ENCODE peak calls at places on chromosomes 5 and 9, in nine cellular contexts. K is HCT116, B is A549, M is esophagus squamous epithelium, A is endodermal cell, N is H9, G is left lung, F is BJ, E is ascending aorta. T is an unnamed sample.

GRCh38 chr5:167036585-167036984 is 1254.9 kb upstream of the WWC1 start:
- DNase-seq in A (no peak), M (no peak), F (no peak), N (no peak), G (no peak), E (no peak), B (no peak), K (no peak), T (no peak)

GRCh38 chr9:15246243-15246642 is 60.8 kb downstream of the TTC39B start:
- DNase-seq in N (no peak), E (no peak), G (no peak), B (no peak), F (no peak), K (no peak), M (no peak), A (no peak), T (no peak)

GRCh38 chr5:146331257-146331822 is 7.3 kb upstream of the POU4F3 start:
- DNase-seq in A (peak), G (no peak), M (no peak), N (peak), F (no peak), E (no peak), B (no peak), K (no peak), T (no peak)

GRCh38 chr5:89246252-89246651 is 363.3 kb upstream of the MEF2C start:
- DNase-seq in F (no peak), A (no peak), E (no peak), N (no peak), G (no peak), B (no peak), M (no peak), K (no peak), T (no peak)

GRCh38 chr5:112752335-112752734 is 14.7 kb downstream of the APC start:
- DNase-seq in A (no peak), N (no peak), M (no peak), F (no peak), K (no peak), G (no peak), B (no peak), E (no peak), T (no peak)

GRCh38 chr5:387491-388265 is 55.3 kb upstream of the EXOC3 start:
- DNase-seq in F (no peak), M (no peak), B (no peak), E (peak), A (peak), G (no peak), N (no peak), K (no peak), T (no peak)

GRCh38 chr9:96047741-96048115 is 172.2 kb downstream of the ERCC6L2 start:
- DNase-seq in A (no peak), G (peak), N (no peak), M (no peak), B (no peak), K (no peak), F (no peak), E (no peak), T (no peak)

GRCh38 chr9:87878930-87879603 is 3.6 kb upstream of the SPATA31E1 start:
- DNase-seq in K (no peak), G (no peak), B (peak), E (no peak), N (no peak), A (no peak), M (no peak), F (no peak), T (peak)

GRCh38 chr9:297795-298119 is 83.1 kb downstream of the DOCK8 start:
- DNase-seq in K (no peak), B (no peak), F (no peak), E (no peak), G (no peak), A (no peak), M (no peak), N (no peak), T (no peak)

GRCh38 chr5:152379331-152379730 is 25.7 kb downstream of the NMUR2 start:
- DNase-seq in N (no peak), M (no peak), B (no peak), K (no peak), E (no peak), F (no peak), A (no peak), G (no peak), T (no peak)

GRCh38 chr9:115964710-115965347 is 188.8 kb upstream of the PAPPA start:
- DNase-seq in M (no peak), F (no peak), E (no peak), N (no peak), A (no peak), G (no peak), K (no peak), B (no peak), T (no peak)

GRCh38 chr9:134206317-134207300 is 42.2 kb upstream of the RNU6ATAC start:
- DNase-seq in G (peak), F (no peak), B (no peak), A (no peak), N (no peak), E (peak), K (no peak), M (no peak), T (no peak)

GRCh38 chr9:16329699-16330113 is 540.8 kb downstream of the BNC2 start:
- DNase-seq in G (no peak), K (no peak), F (no peak), M (no peak), N (no peak), E (no peak), A (peak), B (no peak), T (no peak)

GRCh38 chr5:39501403-39501802 is 76.6 kb upstream of the DAB2 start:
- DNase-seq in N (no peak), G (no peak), K (no peak), M (no peak), E (peak), B (no peak), F (no peak), A (no peak), T (no peak)

GRCh38 chr5:176825957-176826356 is 15.6 kb downstream of the UNC5A start:
- DNase-seq in F (no peak), K (no peak), B (no peak), E (no peak), N (no peak), M (no peak), G (no peak), A (no peak), T (no peak)

GRCh38 chr9:35579130-35579529 is 25.9 kb upstream of the TESK1 start:
- DNase-seq in K (no peak), G (no peak), B (no peak), N (no peak), A (no peak), M (no peak), E (no peak), F (no peak), T (no peak)

GRCh38 chr5:14025566-14026276 is 81.2 kb upstream of the DNAH5 start:
- DNase-seq in K (no peak), G (no peak), B (no peak), F (no peak), A (no peak), N (no peak), E (no peak), M (no peak), T (no peak)

GRCh38 chr9:22389271-22389670 is 57.4 kb upstream of the DMRTA1 start:
- DNase-seq in F (no peak), B (no peak), G (no peak), M (no peak), N (no peak), A (peak), E (no peak), K (no peak), T (no peak)

GRCh38 chr9:76894198-76894597 is 11.7 kb downstream of the PRUNE2 start:
- DNase-seq in F (no peak), B (no peak), N (no peak), G (no peak), K (no peak), M (no peak), E (no peak), A (no peak), T (no peak)

GRCh38 chr5:113427871-113428574 is 6.8 kb downstream of the TSSK1B start:
- DNase-seq in A (no peak), M (no peak), E (no peak), N (no peak), F (no peak), B (no peak), G (no peak), K (no peak), T (no peak)

GRCh38 chr5:110625376-110625999 is 101.0 kb downstream of the TMEM232 start:
- DNase-seq in E (no peak), N (no peak), G (no peak), B (peak), F (peak), K (peak), A (no peak), M (no peak), T (peak)

GRCh38 chr9:38277601-38278200 is 114.8 kb upstream of the ALDH1B1 start:
- DNase-seq in F (no peak), A (no peak), M (no peak), E (peak), N (peak), K (no peak), G (no peak), B (no peak), T (no peak)

GRCh38 chr9:94490465-94490864 is 64.4 kb upstream of the PCAT7 start:
- DNase-seq in A (peak), F (no peak), E (no peak), G (no peak), K (no peak), N (no peak), M (no peak), B (no peak), T (no peak)

GRCh38 chr5:100846722-100847121 is 56.4 kb downstream of the ST8SIA4 start:
- DNase-seq in F (no peak), N (no peak), M (no peak), B (no peak), A (no peak), K (no peak), E (no peak), G (no peak), T (no peak)

GRCh38 chr9:78590068-78590467 is 293.1 kb downstream of the PSAT1 start:
- DNase-seq in A (no peak), M (no peak), F (no peak), G (no peak), B (no peak), E (no peak), N (no peak), K (no peak), T (no peak)

GRCh38 chr5:633521-633955 is 21.4 kb downstream of the CEP72 start:
- DNase-seq in B (no peak), A (no peak), N (no peak), G (no peak), F (no peak), M (no peak), E (no peak), K (no peak), T (no peak)

DNA sequence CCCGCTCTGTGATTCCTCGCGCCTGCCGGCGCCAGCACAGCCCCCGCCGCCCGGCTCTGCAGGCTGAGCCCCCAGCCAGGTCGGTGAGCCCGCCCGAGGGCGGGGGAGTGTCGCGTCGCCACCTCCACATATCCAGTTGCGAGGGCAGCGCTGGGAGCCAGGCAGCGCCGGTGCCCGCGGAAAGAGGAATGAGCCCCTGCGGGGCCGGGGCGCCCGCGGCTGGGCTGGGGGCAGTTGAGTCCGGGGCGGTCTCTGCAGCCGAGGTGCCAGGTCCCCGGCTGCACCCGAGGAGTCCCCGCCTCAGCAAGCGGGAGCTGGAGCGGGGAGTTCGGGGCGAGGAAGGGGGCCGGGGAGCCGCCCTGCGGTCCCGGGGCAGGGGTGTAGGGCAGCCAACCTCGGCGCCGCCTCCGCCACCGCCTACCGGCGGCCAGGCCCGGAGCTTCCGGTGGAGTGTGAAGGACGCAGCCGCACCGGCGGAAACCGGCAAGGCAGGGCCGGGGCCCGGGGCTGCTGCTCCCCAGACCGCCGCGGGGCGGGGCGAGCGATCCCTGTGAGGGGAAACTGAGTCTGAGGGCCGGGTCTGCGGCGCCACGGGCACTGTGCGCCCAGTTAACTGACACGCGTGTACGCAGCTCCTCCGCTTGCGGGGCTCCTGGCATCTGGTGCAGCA is 2.3 kb upstream of the TRAF1 start:
- DNase-seq in N (peak), F (no peak), K (no peak), E (peak), B (peak), G (peak), A (peak), M (peak), T (no peak)
- TF ChIP-seq CTCF in N (peak), F (no peak), K (no peak), E (peak), B (no peak), G (no peak), A (peak), M (peak), T (no peak)

GRCh38 chr9:86636051-86636450 is 281.8 kb upstream of the TUT7 start:
- DNase-seq in N (no peak), A (no peak), E (no peak), K (no peak), M (no peak), B (no peak), F (no peak), G (no peak), T (no peak)
- TF ChIP-seq CTCF in N (no peak), A (peak), E (no peak), K (no peak), M (no peak), B (no peak), F (no peak), G (no peak), T (no peak)

DNA sequence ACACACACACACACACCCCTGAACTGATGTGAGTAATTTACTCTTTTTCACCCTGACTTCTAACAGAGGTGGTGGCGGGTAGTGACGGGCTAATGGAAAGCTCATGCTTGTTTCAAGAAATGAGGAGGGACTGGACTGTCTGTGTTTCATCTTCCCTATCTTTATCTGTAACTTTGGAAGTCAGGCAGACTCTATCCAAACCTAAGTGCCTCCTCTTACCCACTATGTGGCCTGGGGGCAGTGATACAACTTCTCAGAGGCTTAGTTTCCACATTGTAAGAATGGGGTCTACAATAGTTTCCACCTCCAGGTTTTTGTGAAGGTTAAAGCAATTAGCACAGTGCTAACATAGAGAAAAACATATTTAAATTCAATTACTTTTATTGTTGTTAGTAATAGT is 5.9 kb upstream of the TRPM3 start:
- DNase-seq in M (no peak), G (no peak), E (no peak), N (no peak), B (no peak), A (no peak), K (no peak), F (no peak), T (no peak)
- TF ChIP-seq CTCF in M (no peak), G (no peak), E (no peak), N (no peak), B (no peak), A (no peak), K (no peak), F (no peak), T (no peak)

GRCh38 chr5:159536166-159536565 is 205.9 kb upstream of the IL12B start:
- DNase-seq in A (no peak), E (no peak), M (no peak), F (no peak), N (no peak), B (no peak), G (no peak), K (no peak), T (no peak)

GRCh38 chr5:159536626-159537025 is 206.3 kb upstream of the IL12B start:
- DNase-seq in A (no peak), B (no peak), E (no peak), G (no peak), K (no peak), M (no peak), N (no peak), F (no peak), T (no peak)

GRCh38 chr5:159527546-159527945 is 197.3 kb upstream of the IL12B start:
- DNase-seq in E (no peak), N (no peak), G (no peak), A (no peak), B (no peak), M (no peak), K (no peak), F (no peak), T (no peak)

GRCh38 chr5:159533197-159533596 is 202.9 kb upstream of the IL12B start:
- DNase-seq in E (no peak), K (no peak), N (no peak), M (no peak), A (no peak), F (peak), G (no peak), B (no peak), T (no peak)

GRCh38 chr5:159531554-159532105 is 201.3 kb upstream of the IL12B start:
- DNase-seq in F (no peak), E (no peak), G (no peak), B (no peak), A (no peak), N (no peak), K (no peak), M (no peak), T (no peak)
- TF ChIP-seq CTCF in F (peak), E (no peak), G (no peak), B (peak), A (no peak), N (no peak), K (peak), M (no peak), T (peak)

DNA sequence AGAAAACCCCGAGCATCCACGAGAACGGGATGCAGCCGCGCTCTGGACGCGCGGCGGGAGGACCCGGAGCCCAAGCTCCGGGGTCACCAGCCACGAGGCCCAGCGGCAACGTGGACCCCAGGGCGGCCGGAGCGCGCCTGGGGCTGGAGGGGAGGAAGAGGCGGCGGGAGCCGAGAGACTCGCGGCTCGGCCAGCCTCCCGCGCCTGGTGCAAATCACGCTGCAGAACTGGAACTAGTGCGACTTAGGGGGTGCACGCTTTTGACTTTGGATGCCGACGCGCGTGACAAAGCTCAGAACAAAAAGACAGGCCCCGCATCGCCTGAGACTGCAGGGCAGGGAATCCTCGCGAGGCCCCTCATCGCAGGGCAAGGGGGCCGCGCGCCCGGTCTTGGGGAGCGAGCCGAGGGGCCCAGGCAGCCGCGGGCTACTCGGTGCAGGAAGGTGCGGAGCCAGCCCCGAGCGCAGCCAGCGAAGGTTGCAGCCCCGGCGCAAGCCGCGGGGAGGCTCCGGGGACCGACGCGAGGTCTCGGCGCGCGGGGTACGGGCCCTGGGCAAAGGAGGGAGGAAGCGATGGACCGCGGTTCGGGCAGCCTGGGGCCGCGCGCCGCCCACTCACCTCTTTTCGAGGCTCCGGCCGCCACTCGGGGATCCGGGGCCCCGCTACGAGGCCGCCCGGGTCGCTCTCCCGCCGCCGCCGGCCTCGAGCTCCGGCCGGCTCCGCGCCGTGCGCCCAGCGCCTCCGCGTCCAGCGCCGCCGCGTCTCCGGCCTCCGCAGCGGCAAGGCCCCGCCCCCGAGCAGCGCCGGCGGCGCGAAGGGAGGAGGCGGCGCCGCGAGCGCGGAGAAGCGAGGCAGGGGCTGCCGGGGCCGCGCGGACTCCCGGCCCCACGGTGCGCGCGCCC is at the start of gene GOLM1:
- DNase-seq in A (peak), E (no peak), B (peak), M (no peak), F (no peak), G (peak), N (peak), K (no peak), T (no peak)
- TF ChIP-seq CTCF in A (peak), E (no peak), B (no peak), M (no peak), F (no peak), G (no peak), N (peak), K (peak), T (no peak)

T was measured in AG09319.